ENCODE peak calls at places on chromosomes 16 and 17, in five cellular contexts. P is lower leg skin, Q is A549, C is thyroid gland, N is prostate gland. S is an unnamed sample.

GRCh38 chr17:7432296-7432695 is 2.9 kb upstream of the TMEM102 start:
- DNase-seq in P (no peak), Q (no peak), C (no peak), N (no peak), S (no peak)

GRCh38 chr17:78826836-78827509 is 13.6 kb downstream of the USP36 start:
- DNase-seq in P (no peak), Q (no peak), C (no peak), N (no peak), S (no peak)

GRCh38 chr17:36936455-36936934 is 780 bp upstream of the LHX1 start:
- DNase-seq in P (no peak), Q (no peak), C (no peak), N (no peak), S (peak)

GRCh38 chr17:79907855-79908254 is 68.6 kb upstream of the CBX4 start:
- DNase-seq in P (no peak), Q (peak), C (peak), N (no peak), S (no peak)

GRCh38 chr17:29140631-29141483 is 39.3 kb downstream of the MYO18A start:
- DNase-seq in P (no peak), Q (no peak), C (no peak), N (no peak), S (no peak)

GRCh38 chr16:4081577-4082021 is 34.6 kb downstream of the ADCY9 start:
- DNase-seq in P (no peak), Q (no peak), C (no peak), N (no peak), S (no peak)

GRCh38 chr16:47907109-47907508 is 248.7 kb downstream of the ABCC12 start:
- DNase-seq in P (no peak), Q (no peak), C (no peak), N (no peak), S (no peak)

GRCh38 chr17:1030684-1031557 is 34.0 kb downstream of the TIMM22 start:
- DNase-seq in P (no peak), Q (no peak), C (peak), N (peak), S (no peak)

GRCh38 chr17:38417210-38417951 is 10.9 kb upstream of the ARHGAP23 start:
- DNase-seq in P (no peak), Q (no peak), C (no peak), N (no peak), S (peak)

GRCh38 chr16:14097182-14097951 is 26.2 kb downstream of the MRTFB start:
- DNase-seq in P (peak), Q (no peak), C (peak), N (peak), S (no peak)

GRCh38 chr16:68402748-68403040 is 45.6 kb downstream of the SMPD3 start:
- DNase-seq in P (no peak), Q (no peak), C (no peak), N (no peak), S (no peak)

GRCh38 chr17:46191332-46192210 is 1.7 kb downstream of the KANSL1 start:
- DNase-seq in P (peak), Q (peak), C (peak), N (peak), S (peak)

GRCh38 chr16:53207810-53208752 is 153.3 kb downstream of the CHD9 start:
- DNase-seq in P (peak), Q (peak), C (peak), N (peak), S (peak)

GRCh38 chr17:50506298-50506697 is 1.9 kb upstream of the MYCBPAP start:
- DNase-seq in P (no peak), Q (no peak), C (no peak), N (no peak), S (no peak)

GRCh38 chr16:23185661-23186060 is 3.1 kb downstream of the SCNN1G start:
- DNase-seq in P (no peak), Q (no peak), C (no peak), N (no peak), S (no peak)

GRCh38 chr17:66930933-66931332 is 33.6 kb upstream of the CACNG4 start:
- DNase-seq in P (no peak), Q (peak), C (no peak), N (no peak), S (no peak)

GRCh38 chr16:67284699-67285646 is 5.6 kb downstream of the PLEKHG4 start:
- DNase-seq in P (no peak), Q (peak), C (peak), N (peak), S (peak)

GRCh38 chr16:69563605-69564580 is 1.9 kb upstream of the NFAT5 start:
- DNase-seq in P (no peak), Q (peak), C (no peak), N (no peak), S (no peak)

GRCh38 chr16:28186752-28187151 is 25.0 kb downstream of the XPO6 start:
- DNase-seq in P (no peak), Q (no peak), C (no peak), N (no peak), S (no peak)

GRCh38 chr17:40122944-40123810 is 1.4 kb downstream of the MSL1 start:
- DNase-seq in P (no peak), Q (peak), C (peak), N (peak), S (no peak)

GRCh38 chr17:78438694-78439325 is 60.4 kb downstream of the PGS1 start:
- DNase-seq in P (no peak), Q (no peak), C (no peak), N (no peak), S (no peak)

GRCh38 chr17:9237661-9238301 is 216.5 kb downstream of the NTN1 start:
- DNase-seq in P (no peak), Q (no peak), C (no peak), N (no peak), S (no peak)

GRCh38 chr17:17815436-17816200 is 21.2 kb downstream of the SREBF1 start:
- DNase-seq in P (no peak), Q (peak), C (no peak), N (no peak), S (no peak)
- TF ChIP-seq POLR2A in P (no peak), Q (no peak), C (no peak), N (no peak), S (no peak)

GRCh38 chr17:43385046-43385831 is 13.6 kb upstream of the ARL4D start:
- DNase-seq in P (no peak), Q (no peak), C (no peak), N (no peak), S (no peak)
- TF ChIP-seq POLR2A in P (no peak), Q (no peak), C (no peak), N (no peak), S (no peak)

GRCh38 chr17:75836605-75837004 is 7.6 kb downstream of the UNC13D start:
- DNase-seq in P (no peak), Q (no peak), C (no peak), N (no peak), S (no peak)
- TF ChIP-seq POLR2A in P (no peak), Q (no peak), C (no peak), N (no peak), S (no peak)

GRCh38 chr16:31105677-31106213 is 2.4 kb upstream of the BCKDK start:
- DNase-seq in P (peak), Q (peak), C (peak), N (peak), S (peak)
- TF ChIP-seq POLR2A in P (no peak), Q (peak), C (no peak), N (no peak), S (no peak)

GRCh38 chr17:82083009-82083408 is 15.0 kb downstream of the FASN start:
- DNase-seq in P (no peak), Q (no peak), C (no peak), N (no peak), S (no peak)
- TF ChIP-seq POLR2A in P (no peak), Q (no peak), C (no peak), N (no peak), S (no peak)